ENCODE peak calls at places on chromosome 9, in six cellular contexts. One of them, this sample, is unnamed.
A peak's percentile ranks its signal among the peaks of the same experiment; 100 is the strongest.

GRCh38 chr9:136693490-136694162 is 6.4 kb upstream of the AGPAT2 start:
- DNase-seq in foreskin keratinocyte: peak; percentile 59
- DNase-seq in endothelial cell: no peak
- DNase-seq in progenitor cell of endocrine pancreas: no peak
- DNase-seq in WTC11: no peak
- DNase-seq in PC-9: peak; percentile 96
- DNase-seq in this sample: peak; percentile 91

GRCh38 chr9:95406114-95406513 is 88.6 kb upstream of the FANCC start:
- DNase-seq in foreskin keratinocyte: no peak
- DNase-seq in endothelial cell: no peak
- DNase-seq in progenitor cell of endocrine pancreas: no peak
- DNase-seq in WTC11: no peak
- DNase-seq in PC-9: no peak
- DNase-seq in this sample: peak; percentile 44

GRCh38 chr9:108802967-108803366 is 52.8 kb downstream of the ACTL7B start:
- DNase-seq in foreskin keratinocyte: no peak
- DNase-seq in endothelial cell: no peak
- DNase-seq in progenitor cell of endocrine pancreas: no peak
- DNase-seq in WTC11: no peak
- DNase-seq in PC-9: no peak
- DNase-seq in this sample: no peak

GRCh38 chr9:113886933-113887332 is 10.8 kb downstream of the ZNF618 start:
- DNase-seq in foreskin keratinocyte: no peak
- DNase-seq in endothelial cell: no peak
- DNase-seq in progenitor cell of endocrine pancreas: no peak
- DNase-seq in WTC11: no peak
- DNase-seq in PC-9: no peak
- DNase-seq in this sample: peak; percentile 12

GRCh38 chr9:127723450-127723849 is 7.6 kb downstream of the TTC16 start:
- DNase-seq in foreskin keratinocyte: no peak
- DNase-seq in endothelial cell: no peak
- DNase-seq in progenitor cell of endocrine pancreas: no peak
- DNase-seq in WTC11: no peak
- DNase-seq in PC-9: no peak
- DNase-seq in this sample: no peak

GRCh38 chr9:92206490-92206889 is 87.0 kb downstream of the IARS1 start:
- DNase-seq in foreskin keratinocyte: no peak
- DNase-seq in endothelial cell: no peak
- DNase-seq in progenitor cell of endocrine pancreas: no peak
- DNase-seq in WTC11: no peak
- DNase-seq in PC-9: no peak
- DNase-seq in this sample: peak; percentile 38

GRCh38 chr9:130423272-130423671 is 21.5 kb upstream of the ASS1 start:
- DNase-seq in foreskin keratinocyte: no peak
- DNase-seq in endothelial cell: no peak
- DNase-seq in progenitor cell of endocrine pancreas: no peak
- DNase-seq in WTC11: no peak
- DNase-seq in PC-9: no peak
- DNase-seq in this sample: no peak

GRCh38 chr9:93676310-93677054 is 100.1 kb downstream of the PHF2 start:
- DNase-seq in foreskin keratinocyte: no peak
- DNase-seq in endothelial cell: peak; percentile 3
- DNase-seq in progenitor cell of endocrine pancreas: no peak
- DNase-seq in WTC11: peak; percentile 1
- DNase-seq in PC-9: no peak
- DNase-seq in this sample: no peak

GRCh38 chr9:96665789-96666188 is 10.7 kb upstream of the PRXL2C start:
- DNase-seq in foreskin keratinocyte: no peak
- DNase-seq in endothelial cell: no peak
- DNase-seq in progenitor cell of endocrine pancreas: no peak
- DNase-seq in WTC11: no peak
- DNase-seq in PC-9: no peak
- DNase-seq in this sample: no peak

GRCh38 chr9:116476935-116477381 is 210.1 kb upstream of the TRIM32 start:
- DNase-seq in foreskin keratinocyte: no peak
- DNase-seq in endothelial cell: no peak
- DNase-seq in progenitor cell of endocrine pancreas: no peak
- DNase-seq in WTC11: no peak
- DNase-seq in PC-9: no peak
- DNase-seq in this sample: no peak

GRCh38 chr9:95896580-95896979 is 21.1 kb downstream of the ERCC6L2 start:
- DNase-seq in foreskin keratinocyte: no peak
- DNase-seq in endothelial cell: no peak
- DNase-seq in progenitor cell of endocrine pancreas: no peak
- DNase-seq in WTC11: no peak
- DNase-seq in PC-9: no peak
- DNase-seq in this sample: no peak

GRCh38 chr9:13705913-13706312 is 426.4 kb upstream of the MPDZ start:
- DNase-seq in foreskin keratinocyte: no peak
- DNase-seq in endothelial cell: no peak
- DNase-seq in progenitor cell of endocrine pancreas: no peak
- DNase-seq in WTC11: no peak
- DNase-seq in PC-9: no peak
- DNase-seq in this sample: no peak

GRCh38 chr9:115943591-115944165 is 209.9 kb upstream of the PAPPA start:
- DNase-seq in foreskin keratinocyte: no peak
- DNase-seq in endothelial cell: no peak
- DNase-seq in progenitor cell of endocrine pancreas: no peak
- DNase-seq in WTC11: no peak
- DNase-seq in PC-9: no peak
- DNase-seq in this sample: no peak

GRCh38 chr9:4262735-4263141 is 37.1 kb downstream of the GLIS3 start:
- DNase-seq in foreskin keratinocyte: peak; percentile 87
- DNase-seq in endothelial cell: no peak
- DNase-seq in progenitor cell of endocrine pancreas: no peak
- DNase-seq in WTC11: no peak
- DNase-seq in PC-9: peak; percentile 90
- DNase-seq in this sample: peak; percentile 81

GRCh38 chr9:94700445-94700844 is 26.1 kb upstream of the AOPEP start:
- DNase-seq in foreskin keratinocyte: no peak
- DNase-seq in endothelial cell: no peak
- DNase-seq in progenitor cell of endocrine pancreas: no peak
- DNase-seq in WTC11: no peak
- DNase-seq in PC-9: no peak
- DNase-seq in this sample: no peak

GRCh38 chr9:130570200-130570599 is 9.2 kb upstream of the FUBP3 start:
- DNase-seq in foreskin keratinocyte: no peak
- DNase-seq in endothelial cell: no peak
- DNase-seq in progenitor cell of endocrine pancreas: no peak
- DNase-seq in WTC11: no peak
- DNase-seq in PC-9: peak; percentile 38
- DNase-seq in this sample: peak; percentile 46

GRCh38 chr9:121784706-121785426 is 133.4 kb downstream of the DAB2IP start:
- DNase-seq in foreskin keratinocyte: no peak
- DNase-seq in endothelial cell: no peak
- DNase-seq in progenitor cell of endocrine pancreas: no peak
- DNase-seq in WTC11: peak; percentile 34
- DNase-seq in PC-9: no peak
- DNase-seq in this sample: no peak

GRCh38 chr9:127118597-127119318 is 3.7 kb downstream of the ANGPTL2 start:
- DNase-seq in foreskin keratinocyte: no peak
- DNase-seq in endothelial cell: no peak
- DNase-seq in progenitor cell of endocrine pancreas: no peak
- DNase-seq in WTC11: no peak
- DNase-seq in PC-9: no peak
- DNase-seq in this sample: no peak

DNA sequence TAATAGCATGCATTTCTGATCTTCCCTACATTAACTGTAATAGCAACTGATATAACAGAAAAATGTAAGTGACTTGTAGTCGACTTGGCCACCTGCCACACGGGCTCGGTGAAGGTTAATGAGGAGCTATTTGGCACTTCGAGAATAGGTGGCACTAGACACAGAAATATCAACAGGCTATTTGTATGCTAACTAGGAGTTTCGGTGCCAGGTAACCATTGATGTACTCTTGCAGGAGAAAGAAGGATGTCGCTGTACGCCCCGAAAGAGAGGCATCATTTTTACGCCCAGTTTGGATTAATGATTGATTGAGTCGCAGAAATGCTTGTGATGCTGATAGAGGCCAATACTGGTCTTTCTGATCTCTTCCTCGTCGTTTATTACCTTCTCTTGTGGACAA is 516 bp upstream of the DMRT2 start:
- DNase-seq in foreskin keratinocyte: no peak
- DNase-seq in endothelial cell: no peak
- DNase-seq in progenitor cell of endocrine pancreas: no peak
- DNase-seq in WTC11: no peak
- DNase-seq in PC-9: no peak
- DNase-seq in this sample: peak; percentile 42
- TF ChIP-seq CTCF in foreskin keratinocyte: no peak
- TF ChIP-seq CTCF in endothelial cell: no peak
- TF ChIP-seq CTCF in progenitor cell of endocrine pancreas: no peak
- TF ChIP-seq CTCF in WTC11: no peak
- TF ChIP-seq CTCF in PC-9: no peak
- TF ChIP-seq CTCF in this sample: peak; percentile 5

GRCh38 chr9:87909310-87910041 is 8.3 kb upstream of the SPATA31C1 start:
- DNase-seq in foreskin keratinocyte: no peak
- DNase-seq in endothelial cell: no peak
- DNase-seq in progenitor cell of endocrine pancreas: no peak
- DNase-seq in WTC11: no peak
- DNase-seq in PC-9: no peak
- DNase-seq in this sample: no peak
- TF ChIP-seq CTCF in foreskin keratinocyte: no peak
- TF ChIP-seq CTCF in endothelial cell: no peak
- TF ChIP-seq CTCF in progenitor cell of endocrine pancreas: no peak
- TF ChIP-seq CTCF in WTC11: no peak
- TF ChIP-seq CTCF in PC-9: no peak
- TF ChIP-seq CTCF in this sample: no peak

GRCh38 chr9:91195372-91196012 is 166.2 kb downstream of the AUH start:
- DNase-seq in foreskin keratinocyte: no peak
- DNase-seq in endothelial cell: no peak
- DNase-seq in progenitor cell of endocrine pancreas: no peak
- DNase-seq in WTC11: no peak
- DNase-seq in PC-9: no peak
- DNase-seq in this sample: no peak

GRCh38 chr9:91193658-91194391 is 167.9 kb downstream of the AUH start:
- DNase-seq in foreskin keratinocyte: no peak
- DNase-seq in endothelial cell: peak; percentile 81
- DNase-seq in progenitor cell of endocrine pancreas: peak; percentile 72
- DNase-seq in WTC11: peak; percentile 77
- DNase-seq in PC-9: peak; percentile 85
- DNase-seq in this sample: peak; percentile 85

GRCh38 chr9:91191443-91192378 is 170.0 kb downstream of the AUH start:
- DNase-seq in foreskin keratinocyte: no peak
- DNase-seq in endothelial cell: no peak
- DNase-seq in progenitor cell of endocrine pancreas: no peak
- DNase-seq in WTC11: no peak
- DNase-seq in PC-9: no peak
- DNase-seq in this sample: no peak

GRCh38 chr9:91192379-91192775 is 169.3 kb downstream of the AUH start:
- DNase-seq in foreskin keratinocyte: no peak
- DNase-seq in endothelial cell: no peak
- DNase-seq in progenitor cell of endocrine pancreas: no peak
- DNase-seq in WTC11: no peak
- DNase-seq in PC-9: no peak
- DNase-seq in this sample: no peak

DNA sequence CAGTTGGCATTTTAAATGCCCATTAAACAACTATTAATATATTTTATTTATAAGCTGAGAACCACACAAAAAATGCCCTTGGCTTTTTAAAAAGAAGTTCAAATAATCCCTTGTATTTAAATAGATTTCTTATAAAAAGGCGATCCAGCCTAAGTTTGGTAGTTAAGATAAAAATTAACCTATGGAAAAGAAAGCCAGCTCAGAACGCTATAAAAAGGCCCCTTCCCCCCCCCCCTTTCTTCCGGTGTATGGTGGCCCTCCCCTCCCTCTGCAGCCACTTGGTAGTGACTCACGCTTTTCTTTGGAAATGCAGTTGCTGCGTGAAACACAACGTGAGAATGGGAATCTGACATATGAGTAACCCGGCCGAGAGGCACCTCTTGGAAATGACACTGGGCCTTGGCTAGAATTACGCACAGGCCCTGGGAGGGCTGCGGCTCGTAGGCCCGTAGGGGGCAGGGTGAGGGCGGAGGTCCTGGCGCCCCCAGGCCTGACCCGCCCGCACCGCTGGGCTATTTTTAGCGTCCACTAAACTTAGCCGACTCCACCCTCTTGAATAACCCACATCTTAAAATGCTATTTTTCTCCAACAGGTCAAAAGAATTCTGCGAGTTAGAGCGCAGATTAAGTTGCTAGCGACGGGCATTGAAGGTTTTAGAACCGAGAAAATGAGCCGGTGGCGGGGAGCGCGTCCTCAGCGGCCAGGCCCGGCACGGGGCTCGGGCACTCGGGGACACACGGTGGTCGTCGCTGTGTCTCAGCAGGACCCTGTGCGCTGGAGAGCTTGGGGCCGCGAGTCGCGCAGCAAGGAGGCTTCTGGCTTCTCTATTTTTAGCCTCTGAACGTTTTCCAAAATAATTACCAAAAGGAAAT is 168.7 kb downstream of the AUH start:
- DNase-seq in foreskin keratinocyte: peak; percentile 82
- DNase-seq in endothelial cell: peak; percentile 58
- DNase-seq in progenitor cell of endocrine pancreas: peak; percentile 30
- DNase-seq in WTC11: peak; percentile 47
- DNase-seq in PC-9: peak; percentile 94
- DNase-seq in this sample: peak; percentile 97
- TF ChIP-seq CTCF in foreskin keratinocyte: peak; percentile 35
- TF ChIP-seq CTCF in endothelial cell: no peak
- TF ChIP-seq CTCF in progenitor cell of endocrine pancreas: peak; percentile 47
- TF ChIP-seq CTCF in WTC11: no peak
- TF ChIP-seq CTCF in PC-9: peak; percentile 26
- TF ChIP-seq CTCF in this sample: no peak

GRCh38 chr9:86287013-86287412 is 4.7 kb upstream of the ISCA1 start:
- DNase-seq in foreskin keratinocyte: no peak
- DNase-seq in endothelial cell: peak; percentile 47
- DNase-seq in progenitor cell of endocrine pancreas: no peak
- DNase-seq in WTC11: peak; percentile 41
- DNase-seq in PC-9: no peak
- DNase-seq in this sample: peak; percentile 70
- TF ChIP-seq CTCF in foreskin keratinocyte: peak; percentile 58
- TF ChIP-seq CTCF in endothelial cell: peak; percentile 31
- TF ChIP-seq CTCF in progenitor cell of endocrine pancreas: peak; percentile 46
- TF ChIP-seq CTCF in WTC11: no peak
- TF ChIP-seq CTCF in PC-9: peak; percentile 17
- TF ChIP-seq CTCF in this sample: peak; percentile 39

DNA sequence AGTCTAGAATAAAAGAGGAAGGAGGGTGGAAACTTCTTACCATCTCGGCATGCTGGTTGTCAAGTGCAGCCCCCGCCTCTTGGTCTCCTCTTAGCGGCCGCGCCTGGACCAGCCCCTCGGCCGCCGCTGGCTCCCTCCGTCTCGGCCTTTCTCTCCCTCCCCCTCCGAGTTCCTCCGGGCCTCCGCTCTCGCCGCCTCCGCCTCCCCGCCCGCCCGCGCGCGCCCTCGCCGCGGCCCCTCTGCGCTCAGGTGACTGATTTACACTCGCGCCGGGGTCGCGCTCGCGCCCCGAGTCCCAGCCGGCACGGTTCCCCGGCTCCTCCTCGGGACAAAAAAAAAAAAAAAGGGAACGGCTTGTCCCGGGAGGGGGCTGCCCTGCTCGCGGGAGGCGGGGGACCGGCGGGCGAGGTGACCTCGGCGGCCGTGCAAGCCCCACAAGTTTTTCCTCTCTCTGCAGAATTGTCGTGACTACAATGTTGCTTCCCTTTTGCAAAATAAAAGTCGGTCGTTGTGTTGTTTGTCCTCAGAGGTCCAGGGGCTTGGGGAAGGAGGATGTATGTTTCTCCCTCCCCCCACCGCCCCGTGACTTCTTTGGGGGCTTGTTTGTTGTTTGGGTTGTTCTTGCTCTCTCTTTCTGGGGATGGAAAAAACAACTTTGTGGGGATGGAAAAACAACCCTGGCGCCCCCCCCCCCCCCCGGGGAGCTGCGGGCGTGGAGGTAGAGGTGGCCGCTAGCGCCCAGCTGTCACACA is at the start of gene BNC2:
- DNase-seq in foreskin keratinocyte: no peak
- DNase-seq in endothelial cell: peak; percentile 75
- DNase-seq in progenitor cell of endocrine pancreas: peak; percentile 49
- DNase-seq in WTC11: peak; percentile 81
- DNase-seq in PC-9: no peak
- DNase-seq in this sample: no peak
- TF ChIP-seq CTCF in foreskin keratinocyte: no peak
- TF ChIP-seq CTCF in endothelial cell: no peak
- TF ChIP-seq CTCF in progenitor cell of endocrine pancreas: peak; percentile 37
- TF ChIP-seq CTCF in WTC11: no peak
- TF ChIP-seq CTCF in PC-9: no peak
- TF ChIP-seq CTCF in this sample: no peak

This sample was measured in epithelial cell of esophagus.